ENCODE peak calls at places on chromosomes 3 and 15, in nine cellular contexts. X is adrenal gland, C is RWPE1, B is GM23338, L is neural progenitor cell, P is heart left ventricle, M is sigmoid colon, F is stomach, Y is ovary. A is an unnamed sample.

GRCh38 chr3:100525753-100526612 is 33.6 kb downstream of the TMEM45A start:
- DNase-seq in X (peak; percentile 63), C (peak; percentile 79), B (no peak), L (no peak), P (no peak), M (peak; percentile 70), F (no peak), Y (no peak), A (no peak)

GRCh38 chr3:138399766-138400165 is 34.6 kb upstream of the ESYT3 start:
- DNase-seq in X (peak; percentile 50), C (no peak), B (no peak), L (no peak), P (no peak), M (no peak), F (no peak), Y (no peak), A (no peak)

GRCh38 chr3:78668302-78668701 is 1099.5 kb downstream of the ROBO1 start:
- DNase-seq in X (no peak), C (no peak), B (no peak), L (no peak), P (no peak), M (no peak), F (no peak), Y (no peak), A (no peak)

GRCh38 chr15:57405133-57405532 is 28.8 kb downstream of the CGNL1 start:
- DNase-seq in X (no peak), C (no peak), B (peak; percentile 44), L (no peak), P (no peak), M (no peak), F (no peak), Y (no peak), A (no peak)

GRCh38 chr3:189622629-189623028 is 8.6 kb upstream of the TP63 start:
- DNase-seq in X (no peak), C (no peak), B (no peak), L (no peak), P (no peak), M (no peak), F (no peak), Y (no peak), A (no peak)

GRCh38 chr3:43338295-43338694 is 52.0 kb downstream of the SNRK start:
- DNase-seq in X (no peak), C (no peak), B (no peak), L (no peak), P (no peak), M (no peak), F (no peak), Y (no peak), A (no peak)

GRCh38 chr3:86168512-86168911 is 822.4 kb downstream of the VGLL3 start:
- DNase-seq in X (no peak), C (no peak), B (no peak), L (no peak), P (no peak), M (no peak), F (no peak), Y (no peak), A (no peak)

GRCh38 chr15:36414670-36415069 is 164.8 kb upstream of the CDIN1 start:
- DNase-seq in X (no peak), C (no peak), B (no peak), L (no peak), P (no peak), M (no peak), F (no peak), Y (no peak), A (no peak)

GRCh38 chr3:13484861-13485590 is 4.9 kb downstream of the HDAC11 start:
- DNase-seq in X (peak; percentile 96), C (peak; percentile 54), B (no peak), L (no peak), P (peak; percentile 84), M (peak; percentile 84), F (peak; percentile 96), Y (peak; percentile 49), A (peak; percentile 88)

GRCh38 chr3:107846282-107846852 is 244.5 kb downstream of the CD47 start:
- DNase-seq in X (peak; percentile 88), C (peak; percentile 61), B (peak; percentile 90), L (peak; percentile 86), P (peak; percentile 57), M (peak; percentile 68), F (peak; percentile 82), Y (peak; percentile 72), A (peak; percentile 74)

GRCh38 chr15:55770261-55770660 is 27.3 kb upstream of the PRTG start:
- DNase-seq in X (no peak), C (no peak), B (no peak), L (no peak), P (no peak), M (no peak), F (no peak), Y (no peak), A (no peak)

GRCh38 chr15:55775316-55775715 is 32.4 kb upstream of the PRTG start:
- DNase-seq in X (no peak), C (peak; percentile 45), B (peak; percentile 39), L (peak; percentile 41), P (no peak), M (no peak), F (no peak), Y (no peak), A (no peak)

GRCh38 chr15:55778932-55779331 is 36.0 kb upstream of the PRTG start:
- DNase-seq in X (no peak), C (no peak), B (no peak), L (no peak), P (no peak), M (no peak), F (no peak), Y (no peak), A (no peak)

GRCh38 chr15:55770808-55771207 is 27.9 kb upstream of the PRTG start:
- DNase-seq in X (no peak), C (no peak), B (no peak), L (no peak), P (no peak), M (no peak), F (no peak), Y (no peak), A (no peak)

DNA sequence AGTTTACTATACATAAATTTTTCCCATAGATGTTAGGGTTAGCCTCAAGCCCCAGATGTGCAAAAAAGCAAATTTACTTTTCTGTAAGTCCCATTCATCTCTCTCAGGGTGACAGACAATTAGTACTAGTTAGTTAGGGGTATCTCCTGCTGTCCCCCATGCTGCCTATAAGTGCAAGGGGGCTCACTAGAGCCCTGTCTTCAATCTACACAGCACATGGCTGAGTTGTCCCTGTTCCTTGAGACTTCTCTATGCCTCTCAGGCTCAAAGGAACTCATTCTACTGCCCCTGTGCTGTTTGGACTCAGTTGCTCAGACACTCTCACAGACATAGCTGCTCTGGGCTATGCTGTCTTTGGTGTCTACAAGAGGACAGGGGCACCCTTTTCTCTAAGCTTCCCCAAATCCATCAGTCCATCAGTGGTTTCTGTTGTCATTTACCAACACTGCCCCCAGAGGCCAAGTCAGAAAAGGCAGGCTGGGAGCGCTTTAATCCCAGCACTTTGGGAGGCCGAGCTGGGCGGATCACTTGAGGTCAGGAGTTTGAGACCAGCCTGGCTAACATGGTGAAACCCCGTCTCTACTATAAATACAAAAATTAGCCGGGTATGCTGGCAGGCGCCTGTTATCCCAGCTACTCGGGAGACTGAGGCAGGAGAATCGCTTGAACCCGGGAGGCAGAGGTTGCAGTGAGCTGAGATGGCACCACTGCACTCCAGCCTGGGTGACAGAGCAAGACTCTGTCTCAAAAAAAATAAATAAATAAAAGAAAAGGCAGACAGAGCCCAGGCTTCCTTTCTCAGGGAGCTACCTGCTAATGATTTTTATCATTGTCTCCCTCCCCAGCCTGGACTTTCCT is 31.4 kb upstream of the PRTG start:
- DNase-seq in X (peak; percentile 69), C (peak; percentile 52), B (peak; percentile 86), L (peak; percentile 74), P (no peak), M (no peak), F (peak; percentile 29), Y (peak; percentile 33), A (no peak)
- TF ChIP-seq CTCF in X (no peak), C (peak; percentile 84), B (peak; percentile 71), L (peak; percentile 82), P (peak; percentile 67), M (peak; percentile 32), F (no peak), Y (no peak), A (peak; percentile 76)

DNA sequence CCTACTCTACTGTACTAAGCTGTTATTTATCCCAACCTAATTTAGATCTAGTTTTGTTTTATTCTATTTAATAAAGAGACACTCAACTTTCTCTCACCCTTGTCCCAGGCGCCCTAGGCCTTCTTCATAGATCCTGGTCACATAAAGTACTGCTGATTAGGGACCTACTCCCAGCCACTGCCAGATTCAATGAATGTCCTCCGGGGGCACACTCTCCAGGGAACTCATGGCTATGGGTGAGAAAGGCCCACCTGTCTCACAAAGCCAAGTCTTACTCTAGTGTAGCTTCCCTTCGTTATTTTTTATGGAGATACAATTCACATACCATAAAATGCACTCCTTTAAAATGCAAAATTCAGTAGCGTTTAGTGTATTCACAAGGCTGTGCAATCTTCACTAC is 87.9 kb downstream of the ADCY5 start:
- DNase-seq in X (no peak), C (no peak), B (peak; percentile 56), L (no peak), P (no peak), M (peak; percentile 28), F (no peak), Y (no peak), A (no peak)
- TF ChIP-seq CTCF in X (no peak), C (no peak), B (peak; percentile 48), L (peak; percentile 33), P (no peak), M (no peak), F (no peak), Y (no peak), A (no peak)

GRCh38 chr3:47420511-47421484 is 40.0 kb downstream of the PTPN23 start:
- DNase-seq in X (peak; percentile 97), C (peak; percentile 72), B (peak; percentile 95), L (peak; percentile 88), P (peak; percentile 85), M (peak; percentile 91), F (peak; percentile 91), Y (peak; percentile 90), A (peak; percentile 89)
- TF ChIP-seq CTCF in X (peak; percentile 95), C (peak; percentile 87), B (peak; percentile 94), L (peak; percentile 95), P (peak; percentile 89), M (peak; percentile 95), F (no peak), Y (peak; percentile 92), A (peak; percentile 92)

GRCh38 chr3:9902372-9903237 is at the start of gene IL17RE:
- DNase-seq in X (no peak), C (peak; percentile 30), B (peak; percentile 55), L (peak; percentile 31), P (no peak), M (no peak), F (peak; percentile 80), Y (no peak), A (peak; percentile 76)

GRCh38 chr3:9897408-9898372 is 5.0 kb upstream of the IL17RE start:
- DNase-seq in X (peak; percentile 81), C (peak; percentile 37), B (no peak), L (no peak), P (no peak), M (no peak), F (peak; percentile 81), Y (no peak), A (no peak)

GRCh38 chr3:9901967-9902366 is 681 bp upstream of the IL17RE start:
- DNase-seq in X (no peak), C (no peak), B (no peak), L (no peak), P (no peak), M (no peak), F (no peak), Y (no peak), A (no peak)

GRCh38 chr3:9898467-9899229 is 4.0 kb upstream of the IL17RE start:
- DNase-seq in X (no peak), C (no peak), B (no peak), L (no peak), P (no peak), M (no peak), F (peak; percentile 60), Y (no peak), A (no peak)

GRCh38 chr3:9899289-9899791 is 3.3 kb upstream of the IL17RE start:
- DNase-seq in X (no peak), C (no peak), B (no peak), L (no peak), P (no peak), M (no peak), F (no peak), Y (no peak), A (no peak)
- TF ChIP-seq CTCF in X (no peak), C (no peak), B (no peak), L (no peak), P (no peak), M (no peak), F (no peak), Y (no peak), A (no peak)